ENCODE peak calls at places on chromosomes 13 and 19, in six cellular contexts. One of them, this sample, is unnamed.

GRCh38 chr13:93217701-93218100 is 8.9 kb upstream of the GPC6 start:
- DNase-seq in osteoblast: peak
- DNase-seq in activated B cell treated with CpG ODN at 0.5 μM for 24 hours: no peak
- DNase-seq in fibroblast of the aortic adventitia: peak
- DNase-seq in GM23338: no peak
- DNase-seq in osteocyte: no peak
- DNase-seq in this sample: no peak

GRCh38 chr13:25204843-25205242 is 32.8 kb upstream of the AMER2 start:
- DNase-seq in osteoblast: no peak
- DNase-seq in activated B cell treated with CpG ODN at 0.5 μM for 24 hours: no peak
- DNase-seq in fibroblast of the aortic adventitia: no peak
- DNase-seq in GM23338: no peak
- DNase-seq in osteocyte: no peak
- DNase-seq in this sample: no peak

GRCh38 chr19:33609353-33609752 is 12.4 kb upstream of the CHST8 start:
- DNase-seq in osteoblast: no peak
- DNase-seq in activated B cell treated with CpG ODN at 0.5 μM for 24 hours: no peak
- DNase-seq in fibroblast of the aortic adventitia: no peak
- DNase-seq in GM23338: no peak
- DNase-seq in osteocyte: no peak
- DNase-seq in this sample: no peak

GRCh38 chr19:40358773-40359172 is 10.3 kb downstream of the PLD3 start:
- DNase-seq in osteoblast: peak
- DNase-seq in activated B cell treated with CpG ODN at 0.5 μM for 24 hours: peak
- DNase-seq in fibroblast of the aortic adventitia: no peak
- DNase-seq in GM23338: no peak
- DNase-seq in osteocyte: no peak
- DNase-seq in this sample: peak

GRCh38 chr13:22120646-22121045 is 449.8 kb downstream of the FGF9 start:
- DNase-seq in osteoblast: no peak
- DNase-seq in activated B cell treated with CpG ODN at 0.5 μM for 24 hours: no peak
- DNase-seq in fibroblast of the aortic adventitia: no peak
- DNase-seq in GM23338: no peak
- DNase-seq in osteocyte: no peak
- DNase-seq in this sample: no peak

GRCh38 chr19:46697142-46697960 is 19.6 kb downstream of the PRKD2 start:
- DNase-seq in osteoblast: peak
- DNase-seq in activated B cell treated with CpG ODN at 0.5 μM for 24 hours: no peak
- DNase-seq in fibroblast of the aortic adventitia: peak
- DNase-seq in GM23338: peak
- DNase-seq in osteocyte: peak
- DNase-seq in this sample: no peak

GRCh38 chr19:41189425-41190065 is 3.5 kb upstream of the CYP2S1 start:
- DNase-seq in osteoblast: no peak
- DNase-seq in activated B cell treated with CpG ODN at 0.5 μM for 24 hours: no peak
- DNase-seq in fibroblast of the aortic adventitia: peak
- DNase-seq in GM23338: peak
- DNase-seq in osteocyte: no peak
- DNase-seq in this sample: no peak

GRCh38 chr13:53719281-53719680 is 690.7 kb downstream of the OLFM4 start:
- DNase-seq in osteoblast: no peak
- DNase-seq in activated B cell treated with CpG ODN at 0.5 μM for 24 hours: no peak
- DNase-seq in fibroblast of the aortic adventitia: no peak
- DNase-seq in GM23338: no peak
- DNase-seq in osteocyte: no peak
- DNase-seq in this sample: no peak

GRCh38 chr13:104953588-104953987 is 1581.9 kb downstream of the EFNB2 start:
- DNase-seq in osteoblast: peak
- DNase-seq in activated B cell treated with CpG ODN at 0.5 μM for 24 hours: no peak
- DNase-seq in fibroblast of the aortic adventitia: no peak
- DNase-seq in GM23338: no peak
- DNase-seq in osteocyte: no peak
- DNase-seq in this sample: no peak

GRCh38 chr19:37817180-37817911 is 38.0 kb upstream of the ZNF573 start:
- DNase-seq in osteoblast: peak
- DNase-seq in activated B cell treated with CpG ODN at 0.5 μM for 24 hours: peak
- DNase-seq in fibroblast of the aortic adventitia: peak
- DNase-seq in GM23338: peak
- DNase-seq in osteocyte: peak
- DNase-seq in this sample: no peak

GRCh38 chr13:23673354-23673753 is 103.1 kb downstream of the TNFRSF19 start:
- DNase-seq in osteoblast: peak
- DNase-seq in activated B cell treated with CpG ODN at 0.5 μM for 24 hours: no peak
- DNase-seq in fibroblast of the aortic adventitia: peak
- DNase-seq in GM23338: no peak
- DNase-seq in osteocyte: no peak
- DNase-seq in this sample: no peak

GRCh38 chr13:113486698-113487097 is 3.8 kb downstream of the DCUN1D2 start:
- DNase-seq in osteoblast: no peak
- DNase-seq in activated B cell treated with CpG ODN at 0.5 μM for 24 hours: no peak
- DNase-seq in fibroblast of the aortic adventitia: no peak
- DNase-seq in GM23338: no peak
- DNase-seq in osteocyte: no peak
- DNase-seq in this sample: no peak

GRCh38 chr19:31517466-31518180 is 168.4 kb upstream of the TSHZ3 start:
- DNase-seq in osteoblast: no peak
- DNase-seq in activated B cell treated with CpG ODN at 0.5 μM for 24 hours: no peak
- DNase-seq in fibroblast of the aortic adventitia: no peak
- DNase-seq in GM23338: no peak
- DNase-seq in osteocyte: peak
- DNase-seq in this sample: no peak

GRCh38 chr13:113411216-113412023 is 41.9 kb downstream of the ADPRHL1 start:
- DNase-seq in osteoblast: peak
- DNase-seq in activated B cell treated with CpG ODN at 0.5 μM for 24 hours: no peak
- DNase-seq in fibroblast of the aortic adventitia: peak
- DNase-seq in GM23338: no peak
- DNase-seq in osteocyte: no peak
- DNase-seq in this sample: no peak

GRCh38 chr19:32519023-32519422 is 62.0 kb upstream of the PDCD5 start:
- DNase-seq in osteoblast: no peak
- DNase-seq in activated B cell treated with CpG ODN at 0.5 μM for 24 hours: no peak
- DNase-seq in fibroblast of the aortic adventitia: no peak
- DNase-seq in GM23338: no peak
- DNase-seq in osteocyte: no peak
- DNase-seq in this sample: no peak

GRCh38 chr19:33388231-33388816 is 14.8 kb downstream of the CEBPG start:
- DNase-seq in osteoblast: peak
- DNase-seq in activated B cell treated with CpG ODN at 0.5 μM for 24 hours: no peak
- DNase-seq in fibroblast of the aortic adventitia: peak
- DNase-seq in GM23338: no peak
- DNase-seq in osteocyte: no peak
- DNase-seq in this sample: no peak

GRCh38 chr13:20993661-20994440 is 67.5 kb downstream of the LATS2 start:
- DNase-seq in osteoblast: peak
- DNase-seq in activated B cell treated with CpG ODN at 0.5 μM for 24 hours: no peak
- DNase-seq in fibroblast of the aortic adventitia: no peak
- DNase-seq in GM23338: no peak
- DNase-seq in osteocyte: no peak
- DNase-seq in this sample: no peak

GRCh38 chr19:12834976-12835757 is 788 bp upstream of the RTBDN start:
- DNase-seq in osteoblast: peak
- DNase-seq in activated B cell treated with CpG ODN at 0.5 μM for 24 hours: no peak
- DNase-seq in fibroblast of the aortic adventitia: no peak
- DNase-seq in GM23338: peak
- DNase-seq in osteocyte: no peak
- DNase-seq in this sample: no peak

GRCh38 chr13:100510208-100510997 is 78.2 kb downstream of the GGACT start:
- DNase-seq in osteoblast: no peak
- DNase-seq in activated B cell treated with CpG ODN at 0.5 μM for 24 hours: no peak
- DNase-seq in fibroblast of the aortic adventitia: no peak
- DNase-seq in GM23338: peak
- DNase-seq in osteocyte: no peak
- DNase-seq in this sample: no peak

GRCh38 chr13:24854311-24854710 is 90.3 kb downstream of the RNF17 start:
- DNase-seq in osteoblast: no peak
- DNase-seq in activated B cell treated with CpG ODN at 0.5 μM for 24 hours: no peak
- DNase-seq in fibroblast of the aortic adventitia: peak
- DNase-seq in GM23338: no peak
- DNase-seq in osteocyte: no peak
- DNase-seq in this sample: no peak

GRCh38 chr13:46778095-46778494 is 18.9 kb downstream of the ESD start:
- DNase-seq in osteoblast: no peak
- DNase-seq in activated B cell treated with CpG ODN at 0.5 μM for 24 hours: no peak
- DNase-seq in fibroblast of the aortic adventitia: no peak
- DNase-seq in GM23338: no peak
- DNase-seq in osteocyte: no peak
- DNase-seq in this sample: no peak

GRCh38 chr19:38151242-38151641 is 72.8 kb downstream of the DPF1 start:
- DNase-seq in osteoblast: no peak
- DNase-seq in activated B cell treated with CpG ODN at 0.5 μM for 24 hours: no peak
- DNase-seq in fibroblast of the aortic adventitia: no peak
- DNase-seq in GM23338: no peak
- DNase-seq in osteocyte: no peak
- DNase-seq in this sample: no peak

GRCh38 chr19:37738371-37738770 is 18.8 kb upstream of the ZNF607 start:
- DNase-seq in osteoblast: no peak
- DNase-seq in activated B cell treated with CpG ODN at 0.5 μM for 24 hours: no peak
- DNase-seq in fibroblast of the aortic adventitia: no peak
- DNase-seq in GM23338: no peak
- DNase-seq in osteocyte: no peak
- DNase-seq in this sample: no peak

GRCh38 chr19:51194527-51195315 is 30.2 kb upstream of the CD33 start:
- DNase-seq in osteoblast: no peak
- DNase-seq in activated B cell treated with CpG ODN at 0.5 μM for 24 hours: no peak
- DNase-seq in fibroblast of the aortic adventitia: no peak
- DNase-seq in GM23338: no peak
- DNase-seq in osteocyte: peak
- DNase-seq in this sample: peak

GRCh38 chr19:13983213-13983889 is 22.8 kb downstream of the RFX1 start:
- DNase-seq in osteoblast: peak
- DNase-seq in activated B cell treated with CpG ODN at 0.5 μM for 24 hours: no peak
- DNase-seq in fibroblast of the aortic adventitia: no peak
- DNase-seq in GM23338: no peak
- DNase-seq in osteocyte: no peak
- DNase-seq in this sample: no peak

DNA sequence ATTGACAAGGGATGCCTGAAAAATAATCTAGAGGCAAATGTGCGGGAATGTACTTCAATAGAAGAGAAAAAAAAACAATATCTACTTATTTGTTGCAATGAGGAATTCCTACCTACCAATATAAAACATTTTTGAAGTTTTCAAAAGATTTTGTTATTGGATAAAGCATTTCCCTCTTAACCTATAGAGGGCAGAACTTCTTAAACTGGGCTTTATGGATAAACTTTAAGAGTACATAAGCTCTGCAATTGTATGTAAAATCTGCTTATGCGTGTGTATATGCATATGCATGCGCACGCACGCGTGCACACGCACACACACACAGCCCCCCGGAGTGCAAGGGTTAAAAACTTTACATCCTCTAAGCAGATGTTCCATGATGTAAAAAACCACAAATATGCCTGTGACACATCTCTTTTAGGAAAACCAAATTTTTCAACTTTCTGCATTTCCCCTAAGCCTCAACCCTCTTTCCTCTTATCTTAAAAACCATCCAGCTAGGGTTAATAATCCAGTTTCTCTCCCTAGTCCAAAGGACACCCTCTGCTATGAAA is 73.1 kb upstream of the OXGR1 start:
- DNase-seq in osteoblast: no peak
- DNase-seq in activated B cell treated with CpG ODN at 0.5 μM for 24 hours: no peak
- DNase-seq in fibroblast of the aortic adventitia: no peak
- DNase-seq in GM23338: no peak
- DNase-seq in osteocyte: no peak
- DNase-seq in this sample: no peak
- TF ChIP-seq CTCF in osteoblast: peak
- TF ChIP-seq CTCF in activated B cell treated with CpG ODN at 0.5 μM for 24 hours: no peak
- TF ChIP-seq CTCF in fibroblast of the aortic adventitia: peak
- TF ChIP-seq CTCF in GM23338: peak
- TF ChIP-seq CTCF in osteocyte: peak
- TF ChIP-seq CTCF in this sample: no peak

DNA sequence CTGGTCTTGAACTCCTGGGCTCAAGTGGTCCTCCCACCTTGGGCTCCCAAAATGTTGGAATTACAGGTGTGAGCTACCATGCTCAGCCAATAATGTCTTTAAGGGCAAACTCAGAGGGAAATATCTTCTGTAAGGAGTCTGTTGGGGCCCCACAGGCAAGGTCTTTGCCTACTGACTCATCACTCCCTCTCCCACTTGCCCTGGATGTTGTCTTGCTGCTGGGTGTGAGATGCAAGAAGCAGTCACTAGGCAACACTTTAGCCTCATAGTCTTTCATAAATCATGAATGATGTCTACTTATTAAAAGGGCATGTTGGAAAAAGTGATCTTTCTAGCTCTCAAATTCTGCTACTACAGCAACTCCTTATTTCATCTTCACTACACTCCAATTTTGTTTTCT is 34.6 kb upstream of the SLC10A2 start:
- DNase-seq in osteoblast: no peak
- DNase-seq in activated B cell treated with CpG ODN at 0.5 μM for 24 hours: no peak
- DNase-seq in fibroblast of the aortic adventitia: no peak
- DNase-seq in GM23338: no peak
- DNase-seq in osteocyte: no peak
- DNase-seq in this sample: no peak
- TF ChIP-seq CTCF in osteoblast: no peak
- TF ChIP-seq CTCF in activated B cell treated with CpG ODN at 0.5 μM for 24 hours: no peak
- TF ChIP-seq CTCF in fibroblast of the aortic adventitia: no peak
- TF ChIP-seq CTCF in GM23338: no peak
- TF ChIP-seq CTCF in osteocyte: no peak
- TF ChIP-seq CTCF in this sample: no peak

GRCh38 chr13:26629260-26629659 is 71.8 kb downstream of the WASF3 start:
- DNase-seq in osteoblast: no peak
- DNase-seq in activated B cell treated with CpG ODN at 0.5 μM for 24 hours: no peak
- DNase-seq in fibroblast of the aortic adventitia: no peak
- DNase-seq in GM23338: peak
- DNase-seq in osteocyte: no peak
- DNase-seq in this sample: no peak
- TF ChIP-seq CTCF in osteoblast: no peak
- TF ChIP-seq CTCF in activated B cell treated with CpG ODN at 0.5 μM for 24 hours: no peak
- TF ChIP-seq CTCF in fibroblast of the aortic adventitia: no peak
- TF ChIP-seq CTCF in GM23338: peak
- TF ChIP-seq CTCF in osteocyte: no peak
- TF ChIP-seq CTCF in this sample: no peak

DNA sequence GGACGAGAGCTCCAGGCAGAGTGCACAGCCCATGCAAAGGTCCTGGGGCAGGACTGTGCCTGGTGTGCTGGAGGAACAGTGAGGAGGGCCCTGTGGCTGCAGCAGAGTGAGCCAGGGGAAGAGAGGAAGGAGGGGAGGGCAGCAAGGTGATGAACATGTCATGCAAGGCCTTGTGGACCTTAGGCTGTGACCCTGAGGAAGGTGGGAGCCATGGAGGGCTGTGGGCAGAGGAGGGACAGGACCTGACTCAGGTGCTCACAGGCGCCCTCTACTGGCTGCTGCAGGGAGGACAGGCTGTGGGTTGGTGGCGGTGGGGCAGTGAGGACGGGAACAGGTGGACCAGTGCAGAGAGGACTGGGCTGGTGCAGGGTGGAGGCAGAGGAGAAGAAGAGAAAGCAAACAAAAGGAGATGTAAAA is 170.3 kb downstream of the PTPRS start:
- DNase-seq in osteoblast: no peak
- DNase-seq in activated B cell treated with CpG ODN at 0.5 μM for 24 hours: peak
- DNase-seq in fibroblast of the aortic adventitia: no peak
- DNase-seq in GM23338: peak
- DNase-seq in osteocyte: peak
- DNase-seq in this sample: no peak
- TF ChIP-seq CTCF in osteoblast: peak
- TF ChIP-seq CTCF in activated B cell treated with CpG ODN at 0.5 μM for 24 hours: no peak
- TF ChIP-seq CTCF in fibroblast of the aortic adventitia: peak
- TF ChIP-seq CTCF in GM23338: peak
- TF ChIP-seq CTCF in osteocyte: peak
- TF ChIP-seq CTCF in this sample: peak

This sample was measured in GM12878.